ENCODE peak calls at places on chromosomes 12 and 14, in eight cellular contexts. S is HFF-Myc, T is AG10803, D is foreskin fibroblast, J is brain microvascular endothelial cell, Q is NB4, B is body of pancreas, H is heart left ventricle. C is an unnamed sample.

GRCh38 chr12:48340891-48341290 is 9.8 kb downstream of the ZNF641 start:
- DNase-seq in S (no peak), T (no peak), D (no peak), J (no peak), Q (no peak), B (no peak), H (no peak), C (no peak)

GRCh38 chr12:124764870-124765570 is 98.6 kb downstream of the SCARB1 start:
- DNase-seq in S (peak; percentile 52), T (peak; percentile 100), D (peak; percentile 84), J (peak; percentile 55), Q (peak; percentile 64), B (no peak), H (no peak), C (peak; percentile 81)

GRCh38 chr12:16613199-16613598 is 7.2 kb upstream of the LMO3 start:
- DNase-seq in S (no peak), T (no peak), D (no peak), J (no peak), Q (no peak), B (no peak), H (no peak), C (no peak)

GRCh38 chr12:124686001-124686884 is 118.8 kb upstream of the NCOR2 start:
- DNase-seq in S (no peak), T (peak; percentile 80), D (peak; percentile 72), J (peak; percentile 54), Q (no peak), B (no peak), H (no peak), C (no peak)

GRCh38 chr14:85402546-85403162 is 127.3 kb upstream of the FLRT2 start:
- DNase-seq in S (no peak), T (no peak), D (no peak), J (no peak), Q (no peak), B (no peak), H (no peak), C (no peak)

GRCh38 chr14:22900088-22900799 is 17.2 kb downstream of the REM2 start:
- DNase-seq in S (peak; percentile 52), T (peak; percentile 76), D (peak; percentile 88), J (peak; percentile 74), Q (peak; percentile 68), B (peak; percentile 21), H (no peak), C (peak; percentile 51)

GRCh38 chr14:102510616-102511520 is 1.3 kb upstream of the ANKRD9 start:
- DNase-seq in S (no peak), T (no peak), D (no peak), J (no peak), Q (peak; percentile 34), B (peak; percentile 42), H (no peak), C (no peak)

GRCh38 chr12:113853491-113853890 is 112.6 kb downstream of the RBM19 start:
- DNase-seq in S (no peak), T (no peak), D (no peak), J (no peak), Q (no peak), B (no peak), H (no peak), C (no peak)

GRCh38 chr12:12214635-12215131 is 52.2 kb downstream of the LRP6 start:
- DNase-seq in S (no peak), T (no peak), D (peak; percentile 57), J (peak; percentile 64), Q (peak; percentile 61), B (no peak), H (no peak), C (no peak)

GRCh38 chr14:60931206-60931605 is 49.7 kb downstream of the TRMT5 start:
- DNase-seq in S (no peak), T (no peak), D (peak; percentile 14), J (no peak), Q (no peak), B (no peak), H (no peak), C (no peak)

GRCh38 chr14:54637270-54637669 is 70.3 kb downstream of the SAMD4A start:
- DNase-seq in S (no peak), T (no peak), D (no peak), J (no peak), Q (no peak), B (peak; percentile 12), H (no peak), C (no peak)

GRCh38 chr12:114316076-114316475 is 89.9 kb downstream of the TBX5 start:
- DNase-seq in S (no peak), T (peak; percentile 76), D (peak; percentile 74), J (peak; percentile 7), Q (no peak), B (no peak), H (no peak), C (no peak)

GRCh38 chr12:82862876-82863649 is 176.4 kb downstream of the TMTC2 start:
- DNase-seq in S (peak; percentile 38), T (no peak), D (peak; percentile 7), J (no peak), Q (no peak), B (no peak), H (no peak), C (no peak)

GRCh38 chr12:79067977-79068376 is 203.4 kb downstream of the SYT1 start:
- DNase-seq in S (no peak), T (no peak), D (no peak), J (no peak), Q (no peak), B (no peak), H (no peak), C (no peak)
- H3K4me3 ChIP-seq in S (no peak overlapping the region), T (no peak overlapping the region), D (no peak overlapping the region), J (no peak overlapping the region), Q (no peak overlapping the region), B (no peak overlapping the region), H (no peak overlapping the region), C (no peak overlapping the region)

DNA sequence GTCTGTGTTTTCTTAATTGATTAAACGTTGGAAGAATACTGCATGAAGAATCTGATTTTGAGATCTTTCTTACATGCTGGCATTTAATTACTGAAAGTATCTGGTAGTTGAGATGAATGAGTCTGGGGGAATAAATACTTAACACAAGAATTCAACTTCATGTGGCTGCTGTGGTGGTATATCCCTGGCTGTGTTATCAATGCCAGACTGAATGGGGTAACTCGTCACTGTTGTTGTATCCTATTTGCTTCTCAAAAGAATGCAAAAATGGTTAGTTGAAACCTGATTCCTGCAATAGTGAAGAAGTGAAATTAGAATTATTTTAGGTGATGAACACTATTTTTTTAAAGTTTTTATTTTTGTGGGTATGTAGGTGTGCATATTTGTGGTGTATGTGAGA is 72.5 kb downstream of the HMGA2 start:
- DNase-seq in S (no peak), T (no peak), D (no peak), J (no peak), Q (no peak), B (no peak), H (no peak), C (no peak)
- H3K4me3 ChIP-seq in S (no peak overlapping the region), T (no peak overlapping the region), D (no peak overlapping the region), J (no peak overlapping the region), Q (no peak overlapping the region), B (no peak overlapping the region), H (no peak overlapping the region), C (no peak overlapping the region)

GRCh38 chr14:89915114-89915878 is 39.2 kb downstream of the EFCAB11 start:
- DNase-seq in S (peak; percentile 43), T (peak; percentile 71), D (peak; percentile 84), J (peak; percentile 86), Q (peak; percentile 60), B (peak; percentile 74), H (no peak), C (no peak)
- H3K4me3 ChIP-seq in S (no peak overlapping the region), T (no peak overlapping the region), D (no peak overlapping the region), J (no peak overlapping the region), Q (no peak overlapping the region), B (no peak overlapping the region), H (no peak overlapping the region), C (no peak overlapping the region)

DNA sequence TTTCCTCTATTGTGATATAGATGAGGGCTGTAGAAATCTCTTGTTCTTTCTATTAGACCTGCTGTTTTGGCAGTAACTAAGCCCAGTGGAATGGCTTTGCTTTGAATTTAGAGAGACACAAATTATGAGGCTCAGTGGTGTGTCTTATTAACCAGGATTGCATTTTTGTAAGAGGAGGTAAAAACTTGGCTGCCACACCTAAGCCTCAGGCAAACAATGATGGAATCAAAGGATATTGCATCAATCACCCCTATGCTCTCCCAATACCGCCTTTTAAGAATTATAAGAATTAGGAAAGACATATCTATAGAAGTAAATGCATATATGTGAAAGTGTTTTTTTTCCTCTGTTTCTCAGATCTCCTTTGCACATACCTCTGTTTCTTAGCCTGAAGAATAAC is 63.3 kb downstream of the ACSS3 start:
- DNase-seq in S (no peak), T (no peak), D (no peak), J (no peak), Q (no peak), B (no peak), H (no peak), C (no peak)
- H3K4me3 ChIP-seq in S (no peak overlapping the region), T (no peak overlapping the region), D (no peak overlapping the region), J (no peak overlapping the region), Q (no peak overlapping the region), B (no peak overlapping the region), H (no peak overlapping the region), C (no peak overlapping the region)

DNA sequence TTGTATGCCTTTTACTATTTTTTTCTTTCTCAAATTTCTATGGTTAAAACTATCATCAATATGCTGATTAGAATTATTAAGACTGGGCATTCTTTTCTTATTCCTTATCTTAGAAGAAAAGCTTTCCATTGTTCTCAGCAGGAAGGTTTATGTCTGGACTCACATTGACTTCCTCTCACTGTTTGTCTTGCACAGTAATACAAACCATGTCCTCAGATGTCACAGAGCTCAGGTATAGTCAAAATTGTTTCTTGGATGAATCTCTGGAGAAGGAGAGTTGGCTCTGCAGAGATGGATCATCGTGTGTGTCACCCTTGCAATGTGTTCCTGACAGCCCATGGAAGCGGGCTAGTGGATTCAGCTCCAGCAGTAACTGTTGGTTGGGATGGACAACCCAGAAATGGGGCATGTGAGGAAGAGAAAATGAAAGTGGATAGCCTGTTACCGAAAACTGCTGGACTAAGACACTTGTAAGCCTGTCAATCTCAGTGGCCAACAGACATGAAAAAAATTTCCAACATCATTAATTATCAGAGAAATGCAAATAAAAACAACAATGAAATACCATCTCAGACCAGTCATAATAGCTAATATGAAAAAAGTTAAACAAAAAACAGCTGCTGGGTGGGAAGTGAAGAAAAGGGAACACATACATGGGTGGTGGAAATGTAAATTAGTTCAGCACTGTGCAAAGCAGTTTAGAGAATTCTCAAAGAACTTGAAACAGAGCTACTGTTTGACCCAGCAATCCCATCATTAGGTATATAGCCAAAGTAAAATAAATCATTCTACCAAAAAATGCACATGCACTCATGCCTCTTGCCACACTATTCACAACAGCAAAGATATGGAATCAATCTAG is 967.8 kb downstream of the TMEM121 start:
- DNase-seq in S (no peak), T (no peak), D (no peak), J (no peak), Q (no peak), B (no peak), H (no peak), C (no peak)
- H3K4me3 ChIP-seq in S (no peak overlapping the region), T (no peak overlapping the region), D (no peak overlapping the region), J (no peak overlapping the region), Q (no peak overlapping the region), B (no peak overlapping the region), H (no peak overlapping the region), C (no peak overlapping the region)

C was measured in tibial artery.